ENCODE peak calls at places on chromosomes 5 and 9, in nine cellular contexts. J is neural crest cell, D is PC-3, B is Calu3, K is cardiac muscle cell, T is fibroblast of pulmonary artery, O is mammary epithelial cell, Z is HFFc6, W is tibial artery. N is an unnamed sample.

GRCh38 chr5:4042311-4042710 is 446.7 kb downstream of the IRX1 start:
- DNase-seq in J (no peak), D (no peak), B (no peak), K (no peak), T (peak), O (no peak), Z (no peak), W (no peak), N (no peak)

GRCh38 chr5:2607622-2608021 is 143.9 kb downstream of the IRX2 start:
- DNase-seq in J (no peak), D (no peak), B (no peak), K (no peak), T (no peak), O (no peak), Z (no peak), W (no peak), N (no peak)

GRCh38 chr5:83313431-83313830 is 158.1 kb upstream of the VCAN start:
- DNase-seq in J (no peak), D (no peak), B (no peak), K (no peak), T (peak), O (no peak), Z (peak), W (no peak), N (no peak)

GRCh38 chr9:131545786-131546335 is 538 bp downstream of the PRRT1B start:
- DNase-seq in J (no peak), D (no peak), B (no peak), K (no peak), T (no peak), O (no peak), Z (no peak), W (no peak), N (no peak)

GRCh38 chr9:90344013-90344412 is 298.6 kb downstream of the DIRAS2 start:
- DNase-seq in J (no peak), D (no peak), B (no peak), K (no peak), T (peak), O (peak), Z (no peak), W (no peak), N (no peak)

GRCh38 chr9:124137009-124137943 is 120.5 kb upstream of the NEK6 start:
- DNase-seq in J (no peak), D (no peak), B (no peak), K (no peak), T (peak), O (no peak), Z (no peak), W (no peak), N (no peak)

GRCh38 chr5:139443766-139444473 is 4.6 kb upstream of the DNAJC18 start:
- DNase-seq in J (no peak), D (peak), B (no peak), K (no peak), T (peak), O (peak), Z (peak), W (peak), N (peak)

GRCh38 chr9:134642385-134643181 is 980 bp downstream of the COL5A1 start:
- DNase-seq in J (peak), D (peak), B (no peak), K (peak), T (peak), O (peak), Z (peak), W (peak), N (no peak)

GRCh38 chr5:127582723-127583370 is 65.4 kb downstream of the PRRC1 start:
- DNase-seq in J (no peak), D (no peak), B (no peak), K (no peak), T (no peak), O (no peak), Z (no peak), W (no peak), N (no peak)

GRCh38 chr5:41789434-41789833 is 80.8 kb downstream of the OXCT1 start:
- DNase-seq in J (no peak), D (no peak), B (no peak), K (no peak), T (no peak), O (no peak), Z (no peak), W (no peak), N (no peak)

GRCh38 chr5:399296-400281 is 43.4 kb upstream of the EXOC3 start:
- DNase-seq in J (peak), D (no peak), B (peak), K (peak), T (peak), O (peak), Z (peak), W (peak), N (no peak)

GRCh38 chr5:176716320-176716719 is 69.0 kb downstream of the TSPAN17 start:
- DNase-seq in J (no peak), D (peak), B (no peak), K (no peak), T (peak), O (peak), Z (peak), W (no peak), N (peak)

GRCh38 chr5:65262590-65263189 is 219.0 kb downstream of the ADAMTS6 start:
- DNase-seq in J (no peak), D (no peak), B (no peak), K (peak), T (peak), O (peak), Z (peak), W (no peak), N (peak)

GRCh38 chr5:145708169-145708568 is 127.0 kb downstream of the PRELID2 start:
- DNase-seq in J (no peak), D (no peak), B (no peak), K (no peak), T (no peak), O (no peak), Z (no peak), W (no peak), N (no peak)

GRCh38 chr9:1231998-1232919 is 182.1 kb downstream of the DMRT2 start:
- DNase-seq in J (no peak), D (peak), B (no peak), K (no peak), T (peak), O (peak), Z (peak), W (peak), N (peak)

GRCh38 chr9:21983509-21983908 is 10.7 kb downstream of the CDKN2A start:
- DNase-seq in J (no peak), D (no peak), B (no peak), K (no peak), T (no peak), O (no peak), Z (no peak), W (no peak), N (no peak)

GRCh38 chr9:129383005-129383414 is 204.9 kb upstream of the IER5L start:
- DNase-seq in J (no peak), D (peak), B (peak), K (peak), T (no peak), O (peak), Z (no peak), W (peak), N (no peak)

GRCh38 chr5:74895906-74896305 is 29.7 kb upstream of the FAM169A start:
- DNase-seq in J (no peak), D (peak), B (no peak), K (no peak), T (peak), O (peak), Z (peak), W (no peak), N (peak)

GRCh38 chr5:149452665-149453617 is 73.8 kb upstream of the IL17B start:
- DNase-seq in J (no peak), D (peak), B (peak), K (no peak), T (peak), O (peak), Z (peak), W (peak), N (peak)

GRCh38 chr5:177440211-177440989 is 6.2 kb upstream of the PRR7 start:
- DNase-seq in J (no peak), D (no peak), B (no peak), K (no peak), T (no peak), O (no peak), Z (no peak), W (no peak), N (no peak)

GRCh38 chr5:167030500-167031120 is 1260.8 kb upstream of the WWC1 start:
- DNase-seq in J (peak), D (no peak), B (peak), K (peak), T (no peak), O (no peak), Z (no peak), W (no peak), N (peak)

GRCh38 chr9:76691761-76692313 is 72.4 kb upstream of the PCA3 start:
- DNase-seq in J (no peak), D (no peak), B (no peak), K (peak), T (peak), O (no peak), Z (no peak), W (no peak), N (no peak)

GRCh38 chr5:168097852-168098251 is 193.6 kb upstream of the WWC1 start:
- DNase-seq in J (no peak), D (peak), B (no peak), K (no peak), T (no peak), O (no peak), Z (no peak), W (no peak), N (no peak)

GRCh38 chr9:76302947-76303550 is 91.2 kb downstream of the RFK start:
- DNase-seq in J (no peak), D (peak), B (no peak), K (peak), T (peak), O (peak), Z (peak), W (no peak), N (peak)

GRCh38 chr5:138725885-138726457 is 27.3 kb upstream of the CTNNA1 start:
- DNase-seq in J (peak), D (no peak), B (no peak), K (no peak), T (peak), O (no peak), Z (peak), W (no peak), N (no peak)

GRCh38 chr9:113564804-113565237 is 101.3 kb downstream of the RGS3 start:
- DNase-seq in J (no peak), D (no peak), B (peak), K (peak), T (peak), O (peak), Z (peak), W (peak), N (peak)

GRCh38 chr9:37002036-37002412 is 32.0 kb downstream of the PAX5 start:
- DNase-seq in J (no peak), D (no peak), B (no peak), K (no peak), T (no peak), O (no peak), Z (no peak), W (no peak), N (no peak)

GRCh38 chr5:76717222-76718083 is 1.5 kb downstream of the F2R start:
- DNase-seq in J (no peak), D (no peak), B (no peak), K (peak), T (peak), O (no peak), Z (no peak), W (no peak), N (no peak)

GRCh38 chr9:4117835-4118610 is 181.8 kb downstream of the GLIS3 start:
- DNase-seq in J (peak), D (no peak), B (no peak), K (no peak), T (no peak), O (no peak), Z (no peak), W (no peak), N (no peak)

GRCh38 chr5:133983674-133984073 is 15.2 kb upstream of the C5orf15 start:
- DNase-seq in J (no peak), D (no peak), B (no peak), K (no peak), T (no peak), O (no peak), Z (no peak), W (no peak), N (no peak)

GRCh38 chr9:114551750-114552685 is 35.6 kb upstream of the ATP6V1G1 start:
- DNase-seq in J (no peak), D (peak), B (peak), K (peak), T (peak), O (peak), Z (peak), W (peak), N (peak)

GRCh38 chr9:95511232-95511951 is 5.4 kb downstream of the PTCH1 start:
- DNase-seq in J (peak), D (peak), B (no peak), K (peak), T (peak), O (peak), Z (peak), W (peak), N (peak)

GRCh38 chr5:51385214-51385613 is 2.0 kb downstream of the ISL1 start:
- DNase-seq in J (no peak), D (no peak), B (no peak), K (no peak), T (no peak), O (no peak), Z (no peak), W (no peak), N (no peak)

GRCh38 chr9:92952861-92953620 is 5.7 kb downstream of the FGD3 start:
- DNase-seq in J (no peak), D (peak), B (no peak), K (peak), T (no peak), O (no peak), Z (peak), W (no peak), N (no peak)

GRCh38 chr5:81345411-81346003 is 44.1 kb downstream of the ZCCHC9 start:
- DNase-seq in J (no peak), D (no peak), B (no peak), K (no peak), T (no peak), O (no peak), Z (no peak), W (no peak), N (no peak)
- TF ChIP-seq CTCF in J (peak), D (no peak), B (no peak), K (no peak), T (no peak), O (no peak), Z (peak), W (no peak), N (no peak)

GRCh38 chr5:157308826-157309465 is 43.0 kb downstream of the CYFIP2 start:
- DNase-seq in J (no peak), D (peak), B (no peak), K (no peak), T (no peak), O (no peak), Z (peak), W (no peak), N (peak)
- TF ChIP-seq CTCF in J (no peak), D (peak), B (no peak), K (peak), T (no peak), O (peak), Z (peak), W (no peak), N (peak)

GRCh38 chr5:164048527-164048926 is 543.1 kb downstream of the MAT2B start:
- DNase-seq in J (no peak), D (peak), B (no peak), K (no peak), T (peak), O (no peak), Z (no peak), W (no peak), N (peak)
- TF ChIP-seq CTCF in J (peak), D (peak), B (no peak), K (peak), T (peak), O (peak), Z (no peak), W (no peak), N (peak)

DNA sequence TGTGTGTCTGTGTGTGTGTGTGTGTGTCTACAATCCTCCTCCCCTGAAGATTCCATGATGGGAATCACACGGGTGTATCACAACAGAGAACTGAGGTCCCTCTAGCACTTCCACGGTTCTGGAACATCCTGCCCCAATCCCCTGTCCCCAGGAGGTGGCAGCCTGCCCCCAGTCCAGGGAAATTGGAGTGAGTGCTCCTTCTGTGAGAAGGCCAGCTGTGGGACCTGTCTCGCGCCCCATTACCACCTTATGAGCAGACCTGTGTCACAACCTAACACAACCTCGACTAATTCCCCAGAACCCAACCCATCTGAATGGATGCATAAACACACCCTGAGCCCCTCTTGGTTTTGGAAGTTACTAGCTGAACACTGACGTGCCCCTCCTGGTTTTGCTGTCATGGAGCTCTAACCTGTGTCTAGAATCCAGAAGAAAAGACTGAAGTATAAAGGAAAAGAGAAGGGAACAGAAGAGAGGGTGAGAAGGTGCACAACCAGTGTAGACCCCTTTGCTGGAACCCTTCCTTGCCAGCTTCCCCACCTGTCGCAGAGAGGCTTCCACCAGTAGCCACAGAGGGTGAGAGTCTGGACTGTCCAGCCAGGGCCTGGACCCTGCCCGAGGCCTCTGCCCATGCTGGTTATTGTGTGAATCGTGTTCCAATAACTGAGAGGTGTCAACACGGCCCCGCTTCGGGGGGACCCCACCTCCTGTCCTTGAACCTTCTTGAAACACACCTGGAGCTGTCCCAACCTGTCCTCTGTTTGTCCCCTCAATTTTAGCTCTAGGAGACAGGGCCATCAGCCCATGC is 3.4 kb downstream of the BTNL9 start:
- DNase-seq in J (no peak), D (peak), B (peak), K (no peak), T (no peak), O (no peak), Z (no peak), W (no peak), N (peak)
- TF ChIP-seq CTCF in J (no peak), D (peak), B (no peak), K (no peak), T (no peak), O (peak), Z (no peak), W (no peak), N (no peak)

DNA sequence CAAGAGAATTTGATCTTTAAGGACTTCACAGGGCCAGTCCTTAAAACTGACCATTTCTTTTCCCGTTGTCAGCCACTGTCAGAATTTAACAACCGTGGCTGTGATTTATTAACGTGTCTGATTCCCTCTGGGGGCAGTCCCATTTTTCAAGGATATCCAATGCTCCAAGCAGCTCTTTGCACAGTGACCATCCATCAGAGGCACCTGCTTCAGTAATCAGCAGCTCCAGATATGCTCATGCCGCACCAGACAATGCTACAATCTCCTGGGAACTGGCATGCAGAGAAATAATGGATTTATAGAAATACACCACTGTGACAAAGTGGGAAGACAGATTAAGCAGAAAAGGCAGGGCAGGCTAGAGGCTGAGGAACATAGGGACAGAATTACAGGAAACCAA is 163.3 kb upstream of the PPP1R2B start:
- DNase-seq in J (no peak), D (no peak), B (no peak), K (peak), T (no peak), O (no peak), Z (no peak), W (no peak), N (no peak)
- TF ChIP-seq CTCF in J (no peak), D (no peak), B (no peak), K (no peak), T (no peak), O (no peak), Z (no peak), W (no peak), N (no peak)

DNA sequence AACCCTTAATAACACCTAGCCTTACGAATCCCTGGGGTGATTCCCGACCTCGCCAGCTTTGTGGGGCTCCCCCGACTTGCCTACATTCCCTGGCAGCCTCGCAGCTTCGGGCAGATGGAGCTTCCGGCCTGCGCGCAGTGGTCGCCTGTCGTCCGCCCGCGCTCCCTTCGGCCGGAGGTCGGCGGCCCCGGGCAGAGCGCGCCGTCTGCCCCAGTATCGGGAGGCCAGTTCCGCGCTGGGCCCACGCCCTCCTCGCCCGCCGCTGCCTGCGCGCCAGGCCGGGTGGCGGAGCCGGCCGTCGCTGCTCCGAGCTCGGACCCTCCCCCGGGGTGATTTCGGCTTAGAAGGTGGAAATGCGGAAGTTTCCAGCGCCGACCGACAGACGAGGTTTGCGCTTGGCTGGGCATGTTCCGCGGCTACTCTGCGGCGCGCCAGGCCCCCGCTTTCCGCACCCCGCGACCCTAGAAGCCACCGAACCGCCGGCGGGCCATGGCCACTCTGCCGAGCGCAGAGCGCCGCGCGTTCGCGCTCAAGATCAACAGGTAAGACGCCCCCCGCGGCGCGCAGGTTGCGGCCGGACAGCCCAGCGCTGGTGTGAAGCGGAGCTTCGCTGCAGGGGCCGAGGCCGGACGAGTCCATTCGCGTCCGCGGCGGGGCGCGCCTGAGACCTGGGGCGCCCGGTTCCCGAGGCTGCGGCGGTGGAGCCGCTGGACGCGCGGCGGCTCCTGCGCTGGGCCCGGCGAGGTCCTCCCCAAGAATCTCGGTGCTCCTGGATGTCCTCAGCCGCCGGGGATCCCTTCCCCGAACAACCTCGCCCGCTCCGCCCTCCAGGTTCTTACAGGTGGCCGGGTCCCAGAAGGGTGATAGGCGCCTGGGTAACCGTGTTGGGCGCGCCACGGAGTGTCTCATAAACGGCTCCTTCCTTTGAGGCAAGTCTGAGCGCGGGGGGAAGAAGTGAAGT is at the start of gene DOCK8:
- DNase-seq in J (peak), D (peak), B (peak), K (peak), T (peak), O (peak), Z (no peak), W (peak), N (peak)
- TF ChIP-seq CTCF in J (peak), D (peak), B (no peak), K (peak), T (no peak), O (peak), Z (no peak), W (no peak), N (peak)

GRCh38 chr9:9603345-9603744 is 1009.5 kb downstream of the PTPRD start:
- DNase-seq in J (no peak), D (no peak), B (no peak), K (no peak), T (no peak), O (no peak), Z (no peak), W (no peak), N (no peak)

GRCh38 chr9:9598723-9599122 is 1014.1 kb downstream of the PTPRD start:
- DNase-seq in J (no peak), D (no peak), B (no peak), K (no peak), T (no peak), O (no peak), Z (no peak), W (no peak), N (no peak)
- TF ChIP-seq CTCF in J (peak), D (no peak), B (no peak), K (no peak), T (no peak), O (no peak), Z (no peak), W (no peak), N (no peak)

GRCh38 chr5:44332360-44332971 is 56.8 kb downstream of the FGF10 start:
- DNase-seq in J (no peak), D (peak), B (peak), K (peak), T (peak), O (peak), Z (peak), W (no peak), N (peak)
- TF ChIP-seq CTCF in J (peak), D (peak), B (peak), K (peak), T (peak), O (peak), Z (peak), W (peak), N (peak)

N was measured in MCF 10A.